ENCODE peak calls at places on chromosomes 11 and 22, in five cellular contexts. L is CD4-positive, alpha-beta memory T cell; W is activated naive CD4-positive, alpha-beta T cell; C is effector memory CD4-positive, alpha-beta T cell; Q is C1 segment of cervical spinal cord. X is an unnamed sample.
A peak's percentile ranks its signal among the peaks of the same experiment; 100 is the strongest.

GRCh38 chr11:72932132-72932570 is 117.9 kb downstream of the ATG16L2 start:
- DNase-seq in L (no peak), W (no peak), C (no peak), Q (no peak), X (no peak)

GRCh38 chr11:119377961-119378667 is 3.4 kb downstream of the USP2 start:
- DNase-seq in L (no peak), W (no peak), C (no peak), Q (no peak), X (no peak)

GRCh38 chr11:45102810-45103621 is 43.4 kb upstream of the PRDM11 start:
- DNase-seq in L (peak; percentile 69), W (peak; percentile 37), C (peak; percentile 36), Q (no peak), X (no peak)

GRCh38 chr11:36019722-36020121 is 75.9 kb downstream of the LDLRAD3 start:
- DNase-seq in L (no peak), W (no peak), C (no peak), Q (no peak), X (no peak)

GRCh38 chr11:10450451-10451398 is 4.3 kb upstream of the AMPD3 start:
- DNase-seq in L (peak; percentile 56), W (peak; percentile 24), C (no peak), Q (no peak), X (no peak)

GRCh38 chr22:37267128-37267587 is 15.2 kb upstream of the CYTH4 start:
- DNase-seq in L (peak; percentile 72), W (peak; percentile 55), C (peak; percentile 50), Q (no peak), X (no peak)

GRCh38 chr22:49394116-49394785 is 433.4 kb downstream of the BRD1 start:
- DNase-seq in L (no peak), W (no peak), C (no peak), Q (no peak), X (no peak)

GRCh38 chr11:92596596-92597317 is 372.1 kb downstream of the FAT3 start:
- DNase-seq in L (no peak), W (no peak), C (no peak), Q (no peak), X (no peak)

GRCh38 chr22:41770715-41771452 is 29.6 kb upstream of the CCDC134 start:
- DNase-seq in L (no peak), W (no peak), C (no peak), Q (no peak), X (no peak)

GRCh38 chr11:126816655-126817054 is 183.9 kb downstream of the KIRREL3 start:
- DNase-seq in L (no peak), W (no peak), C (no peak), Q (no peak), X (no peak)

GRCh38 chr11:78259777-78260470 is 71.2 kb downstream of the USP35 start:
- DNase-seq in L (no peak), W (no peak), C (no peak), Q (no peak), X (no peak)

X was measured in occipital lobe.